ENCODE peak calls at places on chromosomes 2 and 18, in four cellular contexts. A is stomach, S is breast epithelium, O is IMR-90. Z is an unnamed sample.

GRCh38 chr18:304887-305529 is 37.2 kb upstream of the THOC1 start:
- DNase-seq in O (no peak), S (no peak), A (no peak), Z (no peak)

GRCh38 chr2:95525294-95526035 is 40.9 kb upstream of the TRIM43B start:
- DNase-seq in A (peak), O (no peak), S (peak), Z (no peak)

GRCh38 chr18:55781481-55781957 is 193.5 kb upstream of the TCF4 start:
- DNase-seq in A (no peak), S (no peak), O (peak), Z (no peak)

GRCh38 chr2:70668911-70669310 is 99.1 kb downstream of the ADD2 start:
- DNase-seq in S (no peak), O (no peak), A (no peak), Z (no peak)

GRCh38 chr18:58669731-58670379 is 1.4 kb upstream of the MALT1 start:
- DNase-seq in O (peak), S (no peak), A (no peak), Z (no peak)

GRCh38 chr2:96527990-96528679 is 8.4 kb upstream of the ARID5A start:
- DNase-seq in S (no peak), A (no peak), O (peak), Z (peak)

GRCh38 chr18:49725809-49726514 is 87.4 kb downstream of the ACAA2 start:
- DNase-seq in A (no peak), S (no peak), O (peak), Z (no peak)

GRCh38 chr2:241309684-241310117 is 5.8 kb downstream of the HDLBP start:
- DNase-seq in S (no peak), A (peak), O (peak), Z (peak)

GRCh38 chr18:65946777-65947176 is 196.0 kb downstream of the CDH7 start:
- DNase-seq in O (no peak), A (no peak), S (no peak), Z (no peak)

GRCh38 chr2:230134496-230135073 is 65.9 kb upstream of the SLC16A14 start:
- DNase-seq in A (no peak), O (peak), S (no peak), Z (no peak)

GRCh38 chr2:215678094-215678493 is 242.2 kb upstream of the FN1 start:
- DNase-seq in S (no peak), O (no peak), A (no peak), Z (no peak)

GRCh38 chr2:9244985-9245544 is 38.5 kb downstream of the ASAP2 start:
- DNase-seq in S (no peak), A (no peak), O (no peak), Z (no peak)

GRCh38 chr2:165529130-165529529 is 59.6 kb downstream of the CSRNP3 start:
- DNase-seq in A (no peak), O (no peak), S (no peak), Z (no peak)

GRCh38 chr2:28414583-28414982 is 21.9 kb downstream of the FOSL2 start:
- DNase-seq in O (no peak), S (no peak), A (no peak), Z (no peak)

GRCh38 chr2:28413896-28414290 is 21.2 kb downstream of the FOSL2 start:
- DNase-seq in S (no peak), O (no peak), A (no peak), Z (no peak)

GRCh38 chr2:28411956-28412609 is 19.4 kb downstream of the FOSL2 start:
- DNase-seq in A (no peak), S (no peak), O (no peak), Z (peak)

GRCh38 chr2:28412625-28413151 is 20.0 kb downstream of the FOSL2 start:
- DNase-seq in O (no peak), S (no peak), A (no peak), Z (no peak)

DNA sequence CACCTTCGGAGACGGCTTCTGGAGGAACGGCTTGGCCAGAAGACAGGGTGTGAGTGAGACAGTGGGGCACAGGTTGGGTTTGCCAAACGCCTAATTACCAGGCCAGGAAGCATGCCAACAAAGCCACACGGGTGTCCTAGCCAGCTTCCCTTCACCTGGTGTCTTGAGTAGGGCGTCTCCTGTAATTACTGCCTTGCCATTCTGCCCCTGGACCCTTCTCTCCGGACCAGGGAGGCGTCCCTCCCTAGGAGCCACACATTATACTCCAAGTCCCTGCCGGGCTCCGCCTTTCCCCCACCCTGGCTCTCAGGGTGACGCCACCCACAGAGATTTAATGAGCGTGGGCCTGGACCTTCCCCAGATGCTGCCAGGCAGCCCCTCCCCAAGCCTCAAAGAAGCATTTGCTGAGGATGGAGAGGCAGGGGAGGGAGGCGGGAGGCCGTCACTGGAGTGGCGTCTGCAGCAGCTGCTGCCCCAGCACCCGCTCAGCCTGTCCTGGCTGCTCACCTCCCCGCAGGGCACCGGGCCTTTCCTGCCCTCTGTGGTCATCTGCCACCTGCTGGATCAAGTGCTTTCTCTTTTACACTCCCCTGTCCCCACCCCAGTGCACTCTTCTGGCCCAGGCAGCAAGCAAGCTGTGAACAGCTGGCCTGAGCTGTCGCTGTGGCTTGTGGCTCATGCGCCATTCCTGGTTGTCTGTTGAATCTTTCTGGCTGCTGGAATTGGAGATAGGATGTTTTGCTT is 20.7 kb downstream of the FOSL2 start:
- DNase-seq in S (no peak), O (peak), A (no peak), Z (no peak)
- TF ChIP-seq CTCF in S (no peak), O (no peak), A (peak), Z (peak)

GRCh38 chr2:115194623-115195022 is 752.2 kb downstream of the DPP10 start:
- DNase-seq in A (no peak), S (no peak), O (no peak), Z (no peak)
- TF ChIP-seq CTCF in A (no peak), S (no peak), O (no peak), Z (no peak)

GRCh38 chr2:38466849-38467767 is 90.0 kb upstream of the ATL2 start:
- DNase-seq in O (peak), A (no peak), S (no peak), Z (no peak)
- TF ChIP-seq CTCF in O (no peak), A (no peak), S (no peak), Z (no peak)

DNA sequence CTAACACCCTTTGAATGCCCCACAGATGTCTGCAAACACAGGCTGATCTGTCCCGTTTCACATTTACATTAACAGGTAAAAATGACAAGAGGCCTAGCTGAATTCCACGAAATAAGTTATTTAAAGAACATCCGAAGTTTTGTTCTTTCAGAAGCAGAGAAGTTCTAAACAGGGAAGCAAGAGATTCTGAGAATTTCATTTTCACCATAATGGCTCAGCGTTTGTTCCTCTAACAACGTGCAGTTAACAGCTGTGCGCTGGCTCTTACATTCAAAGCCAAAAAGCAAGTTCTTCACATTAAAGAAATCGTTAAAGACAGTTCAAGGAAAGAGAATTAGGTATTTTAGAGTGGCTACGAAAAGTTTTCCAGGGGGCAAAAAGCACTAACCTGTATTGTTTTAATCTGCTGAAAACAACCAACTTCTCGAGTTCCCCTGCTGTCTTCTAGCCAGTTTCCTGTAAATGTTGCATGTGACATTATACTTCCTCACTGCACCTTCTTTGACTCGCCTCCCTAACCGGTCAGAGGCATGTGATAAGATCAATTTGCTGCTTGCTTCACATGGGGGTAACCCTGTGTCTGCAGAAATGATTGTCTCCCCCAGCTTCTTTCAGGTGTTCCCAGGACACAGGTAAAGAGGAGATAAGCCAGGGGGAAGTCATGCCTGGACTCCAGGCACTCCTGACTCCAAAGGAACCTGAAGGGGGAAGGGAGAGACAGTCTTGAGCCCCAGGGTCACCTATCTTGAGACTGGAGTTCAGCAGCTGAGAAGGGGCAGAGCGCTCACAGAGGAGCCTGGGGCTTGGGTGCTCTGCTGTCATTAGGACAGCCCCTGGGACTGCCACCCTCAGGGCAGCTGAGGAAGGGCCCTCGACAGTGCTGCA is 36.8 kb upstream of the WIPF1 start:
- DNase-seq in O (peak), S (no peak), A (no peak), Z (peak)
- TF ChIP-seq CTCF in O (no peak), S (no peak), A (no peak), Z (no peak)

DNA sequence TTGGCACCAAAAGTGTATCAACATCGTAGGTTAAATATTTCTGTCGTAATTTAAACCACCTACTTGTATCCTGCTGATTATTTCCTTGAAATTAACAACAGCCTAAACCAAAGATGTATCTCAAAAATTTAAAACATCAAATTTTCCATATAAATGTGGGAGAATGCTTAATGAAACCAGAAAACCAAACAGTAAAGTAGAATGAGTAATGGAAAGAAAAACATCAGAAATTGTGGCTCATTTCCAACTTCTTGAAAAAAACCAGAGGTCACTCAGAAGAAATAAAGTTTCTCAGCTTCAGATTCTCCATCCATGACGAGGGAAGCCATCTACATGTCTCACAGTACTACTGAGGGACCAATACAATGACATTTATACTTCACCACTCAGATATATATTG is 296.5 kb downstream of the NOL4 start:
- DNase-seq in O (peak), A (no peak), S (no peak), Z (no peak)
- TF ChIP-seq CTCF in O (no peak), A (no peak), S (no peak), Z (no peak)

GRCh38 chr18:70464343-70465114 is 175.7 kb downstream of the SOCS6 start:
- DNase-seq in O (peak), A (peak), S (peak), Z (peak)
- TF ChIP-seq CTCF in O (peak), A (no peak), S (no peak), Z (no peak)

DNA sequence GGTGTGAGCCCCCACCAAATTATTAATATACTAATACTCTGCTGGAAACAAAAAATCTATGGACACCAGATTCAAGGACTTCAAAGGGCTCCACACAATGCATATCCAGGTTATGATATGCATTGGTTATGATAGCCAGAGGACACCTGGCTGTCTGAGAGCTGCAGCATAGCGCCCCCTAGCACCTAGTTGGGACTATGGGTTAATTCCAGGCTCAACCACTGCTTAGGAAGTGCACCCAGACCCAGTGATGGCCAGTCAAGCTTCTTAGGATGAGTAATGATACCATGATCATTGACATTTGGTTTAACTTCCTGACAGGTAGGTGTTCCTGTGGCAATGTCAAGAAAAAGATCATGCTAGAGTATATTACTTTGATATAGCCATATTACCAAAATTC is 3.8 kb upstream of the FRZB start:
- DNase-seq in O (no peak), A (peak), S (no peak), Z (no peak)
- TF ChIP-seq CTCF in O (no peak), A (no peak), S (no peak), Z (no peak)

GRCh38 chr18:74476154-74476553 is 19.0 kb upstream of the DIPK1C start:
- DNase-seq in A (no peak), S (no peak), O (peak), Z (no peak)
- TF ChIP-seq CTCF in A (no peak), S (no peak), O (peak), Z (peak)

GRCh38 chr18:23903971-23904370 is 110.6 kb upstream of the TTC39C start:
- DNase-seq in O (no peak), S (no peak), A (no peak), Z (no peak)

GRCh38 chr18:23906658-23907057 is 107.9 kb upstream of the TTC39C start:
- DNase-seq in S (no peak), A (no peak), O (peak), Z (no peak)

GRCh38 chr18:23910032-23910431 is 104.5 kb upstream of the TTC39C start:
- DNase-seq in O (no peak), S (no peak), A (no peak), Z (no peak)

GRCh38 chr18:23912356-23912755 is 102.2 kb upstream of the TTC39C start:
- DNase-seq in S (no peak), A (no peak), O (peak), Z (no peak)

GRCh38 chr18:23908827-23909226 is 105.7 kb upstream of the TTC39C start:
- DNase-seq in A (no peak), O (no peak), S (no peak), Z (no peak)
- TF ChIP-seq CTCF in A (no peak), O (no peak), S (no peak), Z (no peak)

Z was measured in CD14-positive monocyte.